ENCODE peak calls at places on chromosome 5, in ten cellular contexts. N is hepatocyte; I is left lung; J is breast epithelium; T is suprapubic skin; B is IMR-90; F is CD8-positive, alpha-beta T cell; C is ovary; Q is colonic mucosa; V is tibial artery. A is an unnamed sample. For H3K4me1, the result is how much of the 10 kb centered on the place peaks cover.

GRCh38 chr5:35229076-35230042 is 928 bp downstream of the PRLR start:
- DNase-seq in N (peak), I (peak), J (no peak), T (no peak), B (no peak), F (no peak), C (no peak), Q (peak), V (no peak), A (no peak)

GRCh38 chr5:14726066-14726838 is 61.7 kb downstream of the OTULIN start:
- DNase-seq in N (peak), I (no peak), J (no peak), T (no peak), B (peak), F (no peak), C (no peak), Q (no peak), V (peak), A (no peak)

GRCh38 chr5:179256229-179257189 is 88.8 kb downstream of the ADAMTS2 start:
- DNase-seq in N (no peak), I (peak), J (peak), T (peak), B (no peak), F (no peak), C (peak), Q (no peak), V (no peak), A (peak)

GRCh38 chr5:10648806-10649517 is 85.1 kb downstream of the ANKRD33B start:
- DNase-seq in N (no peak), I (no peak), J (no peak), T (no peak), B (no peak), F (no peak), C (no peak), Q (no peak), V (no peak), A (no peak)

GRCh38 chr5:150562832-150563231 is 54.9 kb downstream of the NDST1 start:
- DNase-seq in N (peak), I (peak), J (no peak), T (no peak), B (peak), F (no peak), C (no peak), Q (peak), V (no peak), A (peak)

GRCh38 chr5:172010278-172010677 is 3.8 kb upstream of the FBXW11 start:
- DNase-seq in N (no peak), I (no peak), J (no peak), T (no peak), B (no peak), F (no peak), C (no peak), Q (no peak), V (no peak), A (no peak)

GRCh38 chr5:86917117-86917579 is 299.4 kb downstream of the COX7C start:
- DNase-seq in N (peak), I (no peak), J (no peak), T (no peak), B (peak), F (no peak), C (no peak), Q (no peak), V (no peak), A (no peak)

GRCh38 chr5:164119806-164120440 is 614.5 kb downstream of the MAT2B start:
- DNase-seq in N (peak), I (no peak), J (no peak), T (no peak), B (peak), F (no peak), C (no peak), Q (no peak), V (no peak), A (no peak)

GRCh38 chr5:179060116-179061008 is at the start of gene ZNF354C:
- DNase-seq in N (peak), I (peak), J (peak), T (peak), B (peak), F (peak), C (peak), Q (peak), V (peak), A (peak)

GRCh38 chr5:10291736-10292135 is 16.0 kb downstream of the CMBL start:
- DNase-seq in N (no peak), I (peak), J (no peak), T (no peak), B (no peak), F (no peak), C (no peak), Q (no peak), V (no peak), A (no peak)

GRCh38 chr5:52963636-52964035 is 25.5 kb upstream of the ITGA2 start:
- DNase-seq in N (no peak), I (no peak), J (no peak), T (no peak), B (no peak), F (no peak), C (no peak), Q (no peak), V (no peak), A (no peak)

GRCh38 chr5:122145906-122146305 is 16.6 kb downstream of the ZNF474 start:
- DNase-seq in N (no peak), I (no peak), J (no peak), T (no peak), B (no peak), F (no peak), C (no peak), Q (no peak), V (no peak), A (no peak)

GRCh38 chr5:164355267-164355830 is 849.9 kb downstream of the MAT2B start:
- DNase-seq in N (no peak), I (no peak), J (no peak), T (no peak), B (no peak), F (no peak), C (no peak), Q (no peak), V (no peak), A (no peak)

GRCh38 chr5:123438244-123438643 is 15.0 kb upstream of the CEP120 start:
- DNase-seq in N (no peak), I (no peak), J (no peak), T (no peak), B (no peak), F (no peak), C (no peak), Q (no peak), V (no peak), A (no peak)

GRCh38 chr5:101393795-101394450 is 490.8 kb upstream of the ST8SIA4 start:
- DNase-seq in N (no peak), I (no peak), J (no peak), T (no peak), B (peak), F (no peak), C (no peak), Q (no peak), V (no peak), A (no peak)

GRCh38 chr5:66423484-66423883 is 172.7 kb upstream of the MAST4 start:
- DNase-seq in N (no peak), I (no peak), J (no peak), T (no peak), B (no peak), F (no peak), C (no peak), Q (no peak), V (no peak), A (no peak)

GRCh38 chr5:7873216-7873615 is 4.3 kb downstream of the MTRR start:
- DNase-seq in N (no peak), I (no peak), J (no peak), T (no peak), B (no peak), F (no peak), C (no peak), Q (no peak), V (no peak), A (no peak)
- H3K4me3 ChIP-seq in N (no peak), I (no peak), J (no peak), T (no peak), B (no peak), F (no peak), C (no peak), Q (no peak), V (no peak), A (no peak)

GRCh38 chr5:137621306-137621705 is 114.6 kb downstream of the KLHL3 start:
- DNase-seq in N (no peak), I (no peak), J (peak), T (no peak), B (no peak), F (no peak), C (no peak), Q (no peak), V (no peak), A (no peak)
- H3K4me1 ChIP-seq in N (under half), I (under half), J (under half), T (under half), B (under half), F (under half), C (under half), Q (under half), V (under half), A (under half)

DNA sequence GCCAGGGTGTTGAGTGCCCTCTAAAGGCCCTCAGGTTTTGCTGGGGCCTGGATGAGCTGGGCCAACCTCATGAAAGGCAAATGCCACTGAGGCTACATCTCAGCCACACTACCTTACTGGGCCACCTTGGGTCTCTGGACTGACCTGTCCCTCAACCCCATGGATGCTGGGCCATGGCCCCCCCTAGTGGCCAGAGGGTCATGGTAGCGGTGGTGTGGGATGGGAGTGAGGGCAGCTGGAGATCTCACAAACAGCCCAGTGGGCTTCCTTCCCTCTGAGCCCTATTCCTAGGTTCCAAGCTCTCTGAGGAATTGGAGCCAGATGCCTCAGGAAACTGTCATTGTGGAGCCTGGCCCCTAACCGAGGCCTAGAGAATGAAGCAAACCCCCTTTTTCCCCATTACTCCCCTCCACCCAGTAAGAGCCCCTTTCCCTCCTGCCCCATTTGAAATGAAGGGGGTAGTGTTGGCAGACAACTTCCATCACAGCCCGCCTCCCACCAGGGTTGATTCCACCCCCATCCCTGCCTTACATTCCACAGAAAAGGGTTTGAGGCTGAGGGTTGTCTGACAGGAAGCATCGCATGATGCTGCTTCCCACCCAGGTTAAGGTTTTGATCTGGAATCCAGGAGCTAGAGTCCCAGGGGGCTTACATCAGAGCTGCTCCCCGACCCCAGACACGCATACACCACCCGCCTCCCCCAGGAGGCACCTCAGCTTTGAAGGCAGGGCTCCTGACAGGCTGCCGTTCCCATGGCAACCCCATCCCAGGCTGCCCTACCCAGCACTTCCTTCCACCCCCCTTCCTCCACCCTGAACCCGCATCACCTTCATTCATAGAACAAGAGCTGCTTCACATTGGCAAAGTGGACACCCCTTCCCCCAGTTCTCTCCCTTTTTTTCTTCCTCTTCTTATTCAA is 63.9 kb downstream of the PCDH1 start:
- DNase-seq in N (peak), I (no peak), J (no peak), T (no peak), B (no peak), F (peak), C (no peak), Q (peak), V (no peak), A (no peak)
- TF ChIP-seq CTCF in N (peak), I (peak), J (no peak), T (peak), B (peak), F (no peak), C (no peak), Q (peak), V (peak), A (peak)

GRCh38 chr5:119341452-119342349 is 14.1 kb upstream of the TNFAIP8 start:
- DNase-seq in N (no peak), I (no peak), J (no peak), T (no peak), B (no peak), F (no peak), C (no peak), Q (no peak), V (no peak), A (no peak)
- H3K4me3 ChIP-seq in N (no peak), I (no peak), J (no peak), T (no peak), B (no peak), F (no peak), C (no peak), Q (no peak), V (no peak), A (no peak)

GRCh38 chr5:136025900-136026299 is 2.9 kb upstream of the TGFBI start:
- DNase-seq in N (no peak), I (no peak), J (no peak), T (no peak), B (peak), F (no peak), C (no peak), Q (no peak), V (peak), A (no peak)

GRCh38 chr5:136028090-136028489 is 698 bp upstream of the TGFBI start:
- DNase-seq in N (no peak), I (no peak), J (no peak), T (no peak), B (no peak), F (no peak), C (no peak), Q (no peak), V (no peak), A (no peak)

GRCh38 chr5:136026636-136027035 is 2.2 kb upstream of the TGFBI start:
- DNase-seq in N (no peak), I (no peak), J (no peak), T (no peak), B (no peak), F (no peak), C (no peak), Q (no peak), V (no peak), A (no peak)

GRCh38 chr5:136028782-136029742 is at the start of gene TGFBI:
- DNase-seq in N (peak), I (peak), J (no peak), T (peak), B (peak), F (no peak), C (peak), Q (peak), V (peak), A (peak)

DNA sequence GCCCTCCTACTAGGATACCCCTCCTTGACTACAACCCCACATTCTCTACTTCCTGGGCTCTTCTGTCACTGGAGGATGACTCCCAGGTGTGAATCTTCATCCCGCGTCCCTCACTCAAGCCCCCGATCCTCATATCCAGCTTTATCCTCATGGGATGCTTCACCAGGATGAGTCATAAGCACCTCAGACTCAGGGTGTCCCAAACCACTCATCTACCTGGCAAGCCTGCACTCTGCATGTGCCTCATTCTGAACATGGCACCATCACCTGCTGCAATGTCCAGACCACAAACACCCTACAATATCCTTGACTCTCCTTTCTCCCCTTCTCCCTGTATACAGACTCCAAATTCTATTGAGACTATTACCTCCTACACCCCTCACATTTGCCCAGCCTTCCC is 1.5 kb upstream of the TGFBI start:
- DNase-seq in N (no peak), I (no peak), J (no peak), T (no peak), B (no peak), F (no peak), C (no peak), Q (no peak), V (no peak), A (no peak)
- H3K4me1 ChIP-seq in N (under half), I (under half), J (under half), T (under half), B (under half), F (under half), C (under half), Q (under half), V (half or more), A (under half)

GRCh38 chr5:94807985-94808384 is 189.5 kb downstream of the SLF1 start:
- DNase-seq in N (no peak), I (no peak), J (no peak), T (no peak), B (no peak), F (no peak), C (no peak), Q (no peak), V (no peak), A (no peak)
- TF ChIP-seq CTCF in N (no peak), I (no peak), J (no peak), T (no peak), B (no peak), F (no peak), C (no peak), Q (no peak), V (no peak), A (no peak)

DNA sequence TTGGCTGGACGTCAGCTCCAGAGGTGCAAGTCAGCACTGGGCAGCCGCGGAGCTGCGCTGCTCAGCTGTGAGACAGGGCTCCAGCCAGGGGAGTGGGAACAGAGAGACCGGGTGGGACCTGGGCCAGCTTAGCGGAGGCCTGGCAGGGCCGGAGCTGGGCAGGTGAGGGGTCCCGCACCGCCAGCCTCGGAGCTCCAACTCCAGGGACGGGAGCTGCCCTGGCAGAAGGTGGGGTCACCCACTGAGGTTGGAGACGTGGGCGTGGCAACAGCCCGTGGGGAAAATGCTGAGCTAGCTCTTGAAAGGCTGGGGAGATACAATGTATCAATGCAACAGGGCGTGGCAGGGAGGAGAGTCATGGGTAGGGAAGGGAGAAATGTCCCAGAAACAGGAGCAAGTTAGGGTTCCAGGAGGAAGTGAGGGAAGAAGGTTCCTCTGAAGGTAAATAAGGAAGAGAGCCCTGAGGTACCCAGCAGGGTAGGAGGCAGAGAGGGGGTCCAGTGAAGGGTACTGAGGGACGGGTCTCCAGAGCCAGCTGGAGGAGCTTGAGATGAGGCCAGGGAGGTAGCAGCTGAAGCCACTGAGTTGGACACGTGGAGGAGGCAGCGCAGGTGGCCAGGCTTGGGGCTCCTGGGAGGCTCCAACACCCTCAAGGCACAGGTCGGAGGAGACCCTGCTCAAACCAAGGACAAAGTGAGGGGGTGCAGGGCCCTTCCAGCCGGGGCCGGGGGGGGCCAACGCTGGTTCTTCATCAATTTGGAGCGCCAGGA is 736 bp upstream of the NKD2 start:
- DNase-seq in N (no peak), I (peak), J (peak), T (peak), B (no peak), F (no peak), C (peak), Q (peak), V (peak), A (peak)
- H3K4me3 ChIP-seq in N (no peak), I (peak), J (no peak), T (peak), B (no peak), F (no peak), C (no peak), Q (no peak), V (no peak), A (no peak)

DNA sequence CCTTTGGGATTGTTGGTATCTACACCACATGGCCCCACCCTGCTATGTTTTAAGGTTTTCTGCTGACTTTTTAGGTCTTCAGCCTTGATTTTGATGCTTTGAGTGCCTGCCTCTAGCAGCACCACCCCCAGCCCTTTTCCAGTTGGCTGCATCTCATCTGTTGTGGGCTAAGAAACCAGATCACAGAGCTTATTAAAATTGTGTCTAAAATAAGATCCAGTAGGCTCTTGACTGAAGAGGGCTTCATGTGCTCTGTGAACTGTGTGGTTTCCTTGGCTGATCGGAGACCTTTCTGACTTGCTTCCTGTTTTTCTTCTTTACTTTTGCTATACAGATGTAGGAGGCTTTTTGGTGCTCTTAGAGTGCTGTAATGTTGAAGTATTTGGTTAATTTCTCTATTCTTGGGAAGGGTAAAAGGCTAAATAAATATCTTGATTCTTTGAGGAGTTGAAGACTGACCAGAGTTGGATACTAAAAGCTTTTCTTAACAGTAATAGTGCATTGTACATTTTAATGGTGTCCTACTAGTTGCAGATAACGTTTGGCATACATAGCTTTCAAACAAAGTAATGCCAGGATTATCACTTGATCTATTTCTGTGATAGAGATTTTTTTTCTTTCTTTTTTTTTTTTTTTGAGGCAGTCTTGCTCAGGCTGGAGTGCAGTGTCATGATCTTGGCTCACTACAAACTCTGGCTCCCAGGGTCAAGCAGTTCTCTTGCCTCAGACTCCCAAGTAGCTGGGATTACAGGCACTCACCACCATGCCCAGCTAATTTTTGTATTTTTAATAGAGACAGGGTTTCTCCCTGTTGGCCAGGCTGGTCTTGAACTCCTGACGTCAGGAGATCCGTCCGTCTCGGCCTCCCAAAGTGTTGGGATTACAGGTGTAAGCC is 4.5 kb downstream of the UBE2D2 start:
- DNase-seq in N (no peak), I (peak), J (no peak), T (no peak), B (peak), F (peak), C (no peak), Q (no peak), V (no peak), A (no peak)
- H3K4me1 ChIP-seq in N (under half), I (half or more), J (under half), T (half or more), B (under half), F (half or more), C (under half), Q (under half), V (under half), A (under half)